ENCODE peak calls at places on chromosome 20, in four cellular contexts. I is HepG2, W is GM12878, B is K562. A is an unnamed sample.

GRCh38 chr20:50708845-50709555 is 17.7 kb upstream of the RIPOR3 start:
- DNase-seq in I (no peak), W (no peak), B (no peak), A (no peak)

GRCh38 chr20:62715201-62715600 is 6.6 kb downstream of the NTSR1 start:
- DNase-seq in I (no peak), W (no peak), B (no peak), A (no peak)

GRCh38 chr20:62020935-62021701 is 44.6 kb downstream of the TAF4 start:
- DNase-seq in I (no peak), W (no peak), B (peak; percentile 44), A (no peak)

GRCh38 chr20:61441537-61441936 is 189.5 kb downstream of the CDH4 start:
- DNase-seq in I (no peak), W (no peak), B (no peak), A (no peak)

GRCh38 chr20:21344216-21344615 is 41.1 kb downstream of the XRN2 start:
- DNase-seq in I (no peak), W (no peak), B (no peak), A (no peak)

GRCh38 chr20:57457243-57457761 is 66.1 kb downstream of the RBM38 start:
- DNase-seq in I (no peak), W (no peak), B (peak; percentile 43), A (no peak)

GRCh38 chr20:9520096-9520495 is 5.7 kb downstream of the LAMP5 start:
- DNase-seq in I (no peak), W (no peak), B (no peak), A (no peak)

GRCh38 chr20:22617160-22617559 is 32.8 kb upstream of the FOXA2 start:
- DNase-seq in I (peak; percentile 58), W (no peak), B (peak; percentile 37), A (no peak)

GRCh38 chr20:64044484-64045247 is 4.8 kb downstream of the SOX18 start:
- DNase-seq in I (no peak), W (no peak), B (no peak), A (no peak)

GRCh38 chr20:38195521-38195920 is 30.5 kb upstream of the TGM2 start:
- DNase-seq in I (no peak), W (no peak), B (no peak), A (no peak)

GRCh38 chr20:9626357-9626756 is 112.0 kb downstream of the LAMP5 start:
- DNase-seq in I (no peak), W (no peak), B (no peak), A (no peak)

GRCh38 chr20:24027229-24027628 is 38.6 kb upstream of the GGTLC1 start:
- DNase-seq in I (no peak), W (peak; percentile 2), B (peak; percentile 1), A (no peak)

GRCh38 chr20:18016772-18017171 is 40.9 kb downstream of the OVOL2 start:
- DNase-seq in I (no peak), W (no peak), B (no peak), A (no peak)

GRCh38 chr20:53947501-53948195 is 122.7 kb downstream of the BCAS1 start:
- DNase-seq in I (no peak), W (no peak), B (no peak), A (no peak)

GRCh38 chr20:10795286-10796026 is 121.7 kb upstream of the JAG1 start:
- DNase-seq in I (no peak), W (no peak), B (no peak), A (no peak)

GRCh38 chr20:17966432-17967312 is 1.9 kb downstream of the SNX5 start:
- DNase-seq in I (peak; percentile 67), W (no peak), B (peak; percentile 43), A (no peak)

GRCh38 chr20:11786108-11786507 is 131.6 kb upstream of the BTBD3 start:
- DNase-seq in I (no peak), W (no peak), B (no peak), A (no peak)

GRCh38 chr20:1500496-1500895 is 9.3 kb upstream of the SIRPB2 start:
- DNase-seq in I (no peak), W (no peak), B (no peak), A (no peak)

GRCh38 chr20:44885392-44886275 is at the start of gene YWHAB:
- DNase-seq in I (peak; percentile 98), W (peak; percentile 89), B (peak; percentile 99), A (peak; percentile 99)

GRCh38 chr20:43752051-43752360 is 25.2 kb upstream of the GTSF1L start:
- DNase-seq in I (no peak), W (no peak), B (no peak), A (no peak)

GRCh38 chr20:59816146-59816743 is 117.2 kb downstream of the SYCP2 start:
- DNase-seq in I (no peak), W (no peak), B (no peak), A (no peak)

GRCh38 chr20:60215786-60216730 is 257.8 kb downstream of the CDH26 start:
- DNase-seq in I (no peak), W (no peak), B (no peak), A (no peak)

GRCh38 chr20:16428112-16428511 is 145.1 kb downstream of the KIF16B start:
- DNase-seq in I (no peak), W (no peak), B (no peak), A (no peak)

GRCh38 chr20:19907326-19908056 is 109.7 kb upstream of the NAA20 start:
- DNase-seq in I (no peak), W (no peak), B (no peak), A (no peak)

GRCh38 chr20:54195483-54196472 is 12.1 kb upstream of the PFDN4 start:
- DNase-seq in I (peak; percentile 67), W (peak; percentile 47), B (peak; percentile 14), A (no peak)

GRCh38 chr20:44810391-44811149 is at the start of gene RIMS4:
- DNase-seq in I (no peak), W (no peak), B (no peak), A (peak; percentile 48)

GRCh38 chr20:63740501-63741353 is 1.2 kb downstream of the SLC2A4RG start:
- DNase-seq in I (peak; percentile 95), W (no peak), B (peak; percentile 86), A (peak; percentile 75)

GRCh38 chr20:36030143-36030542 is 61.8 kb downstream of the CNBD2 start:
- DNase-seq in I (no peak), W (no peak), B (no peak), A (no peak)
- TF ChIP-seq TCF7 in I (no peak), W (no peak), B (no peak), A (no peak)

GRCh38 chr20:35771367-35771688 is 487 bp upstream of the PHF20 start:
- DNase-seq in I (no peak), W (no peak), B (no peak), A (no peak)

GRCh38 chr20:35766843-35767242 is 5.0 kb upstream of the PHF20 start:
- DNase-seq in I (no peak), W (no peak), B (no peak), A (no peak)

GRCh38 chr20:35771689-35772562 is at the start of gene PHF20:
- DNase-seq in I (peak; percentile 93), W (peak; percentile 87), B (peak; percentile 98), A (peak; percentile 99)

GRCh38 chr20:35772563-35773058 is 796 bp downstream of the PHF20 start:
- DNase-seq in I (no peak), W (no peak), B (no peak), A (no peak)

DNA sequence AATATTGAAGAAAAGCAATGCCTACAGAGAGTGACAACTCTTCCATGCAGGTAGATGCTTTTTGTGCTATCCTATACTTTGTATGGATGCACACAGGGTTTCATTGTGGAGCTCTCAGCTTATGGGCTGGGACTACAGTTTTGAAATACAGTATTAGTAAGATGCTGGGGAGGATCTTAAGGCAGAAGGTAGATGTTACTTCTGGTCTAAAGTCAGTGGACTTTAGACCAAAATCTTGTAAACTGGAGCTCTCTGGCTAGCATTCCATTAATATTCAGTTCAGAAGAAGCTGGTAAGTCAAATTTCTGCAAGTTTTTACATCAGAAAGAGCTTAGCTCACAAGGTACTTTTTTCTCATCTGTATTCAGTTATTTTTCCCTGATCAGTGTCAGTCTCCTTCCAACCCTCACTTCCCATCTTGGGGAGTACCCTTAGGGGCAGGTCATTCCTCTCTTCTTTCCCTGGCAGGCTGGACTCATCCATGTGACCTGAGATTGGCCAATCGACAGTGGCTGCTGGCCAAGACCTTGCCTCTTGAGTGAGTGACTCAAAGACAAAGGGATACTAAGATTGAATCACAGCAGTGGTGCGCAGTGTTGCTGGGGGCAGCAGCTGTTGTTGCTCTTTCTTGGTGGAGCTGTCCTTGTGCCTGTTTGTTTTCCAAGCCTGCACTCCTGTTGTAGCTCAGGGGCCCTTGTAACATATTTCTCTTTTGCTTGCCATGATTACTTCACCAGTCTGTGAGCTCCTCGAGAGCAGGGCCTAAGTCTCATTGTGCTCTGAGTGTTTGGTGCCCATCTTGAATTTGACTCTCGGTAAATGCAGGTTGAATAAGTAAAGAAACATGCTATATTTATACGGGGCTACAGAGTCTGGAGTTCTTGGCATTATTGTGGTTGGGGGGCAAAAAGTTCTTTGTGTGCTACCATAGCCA is 2.8 kb upstream of the PHF20 start:
- DNase-seq in I (peak; percentile 82), W (peak; percentile 43), B (peak; percentile 69), A (peak; percentile 74)
- TF ChIP-seq TCF7 in I (no peak), W (no peak), B (no peak), A (no peak)

GRCh38 chr20:47727170-47727880 is 58.0 kb downstream of the SULF2 start:
- DNase-seq in I (no peak), W (peak; percentile 81), B (no peak), A (no peak)

GRCh38 chr20:47730744-47731143 is 54.5 kb downstream of the SULF2 start:
- DNase-seq in I (no peak), W (no peak), B (no peak), A (no peak)

GRCh38 chr20:47725248-47725973 is 59.9 kb downstream of the SULF2 start:
- DNase-seq in I (peak; percentile 98), W (peak; percentile 63), B (peak; percentile 87), A (peak; percentile 79)

GRCh38 chr20:47726632-47727031 is 58.6 kb downstream of the SULF2 start:
- DNase-seq in I (no peak), W (no peak), B (no peak), A (no peak)

DNA sequence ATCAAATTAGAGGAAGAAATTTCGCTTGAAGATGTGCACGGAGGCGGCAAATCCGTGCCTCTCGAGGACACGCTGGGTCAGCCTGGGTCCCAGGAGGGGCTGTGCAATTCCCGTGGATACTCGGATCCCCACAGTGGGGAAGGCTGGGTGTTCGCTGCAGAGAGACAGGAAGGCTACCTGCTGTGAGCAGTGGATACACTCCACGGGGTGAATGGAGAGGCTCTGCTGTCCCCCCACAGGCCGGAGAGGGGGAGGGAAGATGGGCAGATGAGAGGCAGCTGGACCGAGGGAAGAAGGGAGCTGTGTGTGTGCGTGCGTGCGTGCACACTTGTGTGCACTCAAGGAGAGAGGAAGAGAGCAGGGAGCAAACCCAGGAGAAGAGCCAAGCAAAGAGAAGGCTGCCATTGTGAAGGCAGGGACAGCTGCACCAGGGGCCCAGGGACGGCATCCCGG is 57.3 kb downstream of the SULF2 start:
- DNase-seq in I (no peak), W (no peak), B (no peak), A (no peak)
- TF ChIP-seq TCF7 in I (no peak), W (no peak), B (no peak), A (no peak)

GRCh38 chr20:58545565-58546195 is 30.5 kb upstream of the APCDD1L start:
- DNase-seq in I (no peak), W (no peak), B (no peak), A (no peak)
- TF ChIP-seq TCF7 in I (no peak), W (no peak), B (no peak), A (no peak)

GRCh38 chr20:32871622-32872160 is 13.0 kb downstream of the EFCAB8 start:
- DNase-seq in I (no peak), W (no peak), B (no peak), A (no peak)
- TF ChIP-seq TCF7 in I (no peak), W (no peak), B (no peak), A (no peak)